ENCODE peak calls at places on chromosomes 6 and 20, in eight cellular contexts. One of them, this sample, is unnamed.

GRCh38 chr6:159806021-159806458 is 6.0 kb downstream of the PNLDC1 start:
- DNase-seq in neural progenitor cell: no peak
- DNase-seq in cardiac muscle cell: peak; percentile 83
- DNase-seq in tibial nerve: no peak
- DNase-seq in keratinocyte: no peak
- DNase-seq in adrenal gland: no peak
- DNase-seq in left ventricle myocardium inferior: no peak
- DNase-seq in SJCRH30: peak; percentile 32
- DNase-seq in this sample: no peak

GRCh38 chr6:162770136-162770535 is 42.4 kb downstream of the PACRG start:
- DNase-seq in tibial nerve: no peak
- DNase-seq in adrenal gland: no peak
- DNase-seq in keratinocyte: no peak
- DNase-seq in neural progenitor cell: no peak
- DNase-seq in SJCRH30: no peak
- DNase-seq in cardiac muscle cell: no peak
- DNase-seq in left ventricle myocardium inferior: no peak
- DNase-seq in this sample: no peak

GRCh38 chr6:112398686-112399085 is 51.6 kb downstream of the RFPL4B start:
- DNase-seq in neural progenitor cell: no peak
- DNase-seq in left ventricle myocardium inferior: no peak
- DNase-seq in SJCRH30: no peak
- DNase-seq in cardiac muscle cell: no peak
- DNase-seq in keratinocyte: no peak
- DNase-seq in tibial nerve: no peak
- DNase-seq in adrenal gland: no peak
- DNase-seq in this sample: no peak

GRCh38 chr6:104995989-104996617 is 39.2 kb downstream of the LIN28B start:
- DNase-seq in left ventricle myocardium inferior: no peak
- DNase-seq in cardiac muscle cell: peak; percentile 51
- DNase-seq in tibial nerve: no peak
- DNase-seq in keratinocyte: no peak
- DNase-seq in adrenal gland: no peak
- DNase-seq in SJCRH30: peak; percentile 40
- DNase-seq in neural progenitor cell: no peak
- DNase-seq in this sample: no peak

GRCh38 chr20:51732454-51732791 is 35.8 kb downstream of the ATP9A start:
- DNase-seq in tibial nerve: no peak
- DNase-seq in adrenal gland: no peak
- DNase-seq in keratinocyte: no peak
- DNase-seq in neural progenitor cell: no peak
- DNase-seq in cardiac muscle cell: peak; percentile 62
- DNase-seq in left ventricle myocardium inferior: no peak
- DNase-seq in SJCRH30: no peak
- DNase-seq in this sample: no peak

GRCh38 chr6:1821188-1822183 is 211.8 kb downstream of the FOXC1 start:
- DNase-seq in adrenal gland: no peak
- DNase-seq in left ventricle myocardium inferior: no peak
- DNase-seq in neural progenitor cell: no peak
- DNase-seq in cardiac muscle cell: peak; percentile 42
- DNase-seq in keratinocyte: no peak
- DNase-seq in tibial nerve: no peak
- DNase-seq in SJCRH30: peak; percentile 65
- DNase-seq in this sample: no peak

GRCh38 chr6:20096506-20096905 is 115.8 kb downstream of the MBOAT1 start:
- DNase-seq in SJCRH30: no peak
- DNase-seq in adrenal gland: no peak
- DNase-seq in tibial nerve: no peak
- DNase-seq in neural progenitor cell: no peak
- DNase-seq in cardiac muscle cell: no peak
- DNase-seq in left ventricle myocardium inferior: no peak
- DNase-seq in keratinocyte: no peak
- DNase-seq in this sample: no peak

GRCh38 chr6:134317471-134318131 is at the start of gene SGK1:
- DNase-seq in neural progenitor cell: peak; percentile 56
- DNase-seq in tibial nerve: no peak
- DNase-seq in left ventricle myocardium inferior: no peak
- DNase-seq in SJCRH30: no peak
- DNase-seq in keratinocyte: no peak
- DNase-seq in adrenal gland: peak; percentile 51
- DNase-seq in cardiac muscle cell: peak; percentile 76
- DNase-seq in this sample: no peak

GRCh38 chr20:51462566-51463276 is 79.8 kb downstream of the NFATC2 start:
- DNase-seq in left ventricle myocardium inferior: peak; percentile 86
- DNase-seq in cardiac muscle cell: peak; percentile 83
- DNase-seq in neural progenitor cell: no peak
- DNase-seq in keratinocyte: no peak
- DNase-seq in tibial nerve: peak; percentile 72
- DNase-seq in SJCRH30: no peak
- DNase-seq in adrenal gland: peak; percentile 96
- DNase-seq in this sample: no peak

GRCh38 chr6:89830385-89830809 is 717 bp downstream of the CASP8AP2 start:
- DNase-seq in cardiac muscle cell: no peak
- DNase-seq in tibial nerve: no peak
- DNase-seq in adrenal gland: no peak
- DNase-seq in neural progenitor cell: peak; percentile 20
- DNase-seq in keratinocyte: no peak
- DNase-seq in left ventricle myocardium inferior: no peak
- DNase-seq in SJCRH30: peak; percentile 36
- DNase-seq in this sample: no peak

GRCh38 chr20:62972270-62973032 is 19.9 kb downstream of the SLC17A9 start:
- DNase-seq in SJCRH30: peak; percentile 96
- DNase-seq in keratinocyte: peak; percentile 19
- DNase-seq in left ventricle myocardium inferior: peak; percentile 84
- DNase-seq in neural progenitor cell: peak; percentile 93
- DNase-seq in tibial nerve: peak; percentile 80
- DNase-seq in cardiac muscle cell: peak; percentile 86
- DNase-seq in adrenal gland: peak; percentile 90
- DNase-seq in this sample: no peak

GRCh38 chr20:51136326-51136725 is 113.4 kb upstream of the KCNG1 start:
- DNase-seq in cardiac muscle cell: no peak
- DNase-seq in tibial nerve: no peak
- DNase-seq in keratinocyte: no peak
- DNase-seq in neural progenitor cell: no peak
- DNase-seq in left ventricle myocardium inferior: no peak
- DNase-seq in adrenal gland: no peak
- DNase-seq in SJCRH30: no peak
- DNase-seq in this sample: peak; percentile 28

GRCh38 chr6:108562503-108562993 is 1.8 kb downstream of the FOXO3 start:
- DNase-seq in left ventricle myocardium inferior: peak; percentile 64
- DNase-seq in adrenal gland: peak; percentile 35
- DNase-seq in tibial nerve: peak; percentile 68
- DNase-seq in cardiac muscle cell: peak; percentile 80
- DNase-seq in neural progenitor cell: peak; percentile 81
- DNase-seq in keratinocyte: peak; percentile 66
- DNase-seq in SJCRH30: peak; percentile 90
- DNase-seq in this sample: peak; percentile 94

GRCh38 chr20:21265457-21266190 is 37.5 kb upstream of the XRN2 start:
- DNase-seq in cardiac muscle cell: no peak
- DNase-seq in left ventricle myocardium inferior: no peak
- DNase-seq in keratinocyte: no peak
- DNase-seq in tibial nerve: no peak
- DNase-seq in SJCRH30: peak; percentile 59
- DNase-seq in adrenal gland: no peak
- DNase-seq in neural progenitor cell: no peak
- DNase-seq in this sample: no peak

GRCh38 chr6:15870354-15871043 is 207.7 kb upstream of the DTNBP1 start:
- DNase-seq in SJCRH30: no peak
- DNase-seq in tibial nerve: no peak
- DNase-seq in adrenal gland: no peak
- DNase-seq in cardiac muscle cell: peak; percentile 65
- DNase-seq in left ventricle myocardium inferior: no peak
- DNase-seq in neural progenitor cell: no peak
- DNase-seq in keratinocyte: no peak
- DNase-seq in this sample: no peak

GRCh38 chr6:112214749-112215269 is 39.6 kb downstream of the LAMA4 start:
- DNase-seq in SJCRH30: peak; percentile 90
- DNase-seq in adrenal gland: no peak
- DNase-seq in left ventricle myocardium inferior: no peak
- DNase-seq in keratinocyte: no peak
- DNase-seq in neural progenitor cell: no peak
- DNase-seq in tibial nerve: no peak
- DNase-seq in cardiac muscle cell: peak; percentile 51
- DNase-seq in this sample: no peak

GRCh38 chr6:155186052-155186658 is 77.7 kb upstream of the CLDN20 start:
- DNase-seq in keratinocyte: no peak
- DNase-seq in cardiac muscle cell: no peak
- DNase-seq in neural progenitor cell: no peak
- DNase-seq in left ventricle myocardium inferior: no peak
- DNase-seq in adrenal gland: no peak
- DNase-seq in SJCRH30: no peak
- DNase-seq in tibial nerve: no peak
- DNase-seq in this sample: no peak

GRCh38 chr6:151088599-151088935 is 151.2 kb upstream of the AKAP12 start:
- DNase-seq in SJCRH30: no peak
- DNase-seq in keratinocyte: no peak
- DNase-seq in adrenal gland: no peak
- DNase-seq in neural progenitor cell: no peak
- DNase-seq in left ventricle myocardium inferior: no peak
- DNase-seq in tibial nerve: no peak
- DNase-seq in cardiac muscle cell: no peak
- DNase-seq in this sample: peak; percentile 9
- H3K4me1 ChIP-seq in SJCRH30: no peaks in the 10 kb centered on the region
- H3K4me1 ChIP-seq in keratinocyte: no peaks in the 10 kb centered on the region
- H3K4me1 ChIP-seq in adrenal gland: no peaks in the 10 kb centered on the region
- H3K4me1 ChIP-seq in neural progenitor cell: peaks cover 15% of the 10 kb centered on the region
- H3K4me1 ChIP-seq in left ventricle myocardium inferior: peaks cover 17% of the 10 kb centered on the region
- H3K4me1 ChIP-seq in tibial nerve: no peaks in the 10 kb centered on the region
- H3K4me1 ChIP-seq in cardiac muscle cell: peaks cover 33% of the 10 kb centered on the region
- H3K4me1 ChIP-seq in this sample: no peaks in the 10 kb centered on the region

DNA sequence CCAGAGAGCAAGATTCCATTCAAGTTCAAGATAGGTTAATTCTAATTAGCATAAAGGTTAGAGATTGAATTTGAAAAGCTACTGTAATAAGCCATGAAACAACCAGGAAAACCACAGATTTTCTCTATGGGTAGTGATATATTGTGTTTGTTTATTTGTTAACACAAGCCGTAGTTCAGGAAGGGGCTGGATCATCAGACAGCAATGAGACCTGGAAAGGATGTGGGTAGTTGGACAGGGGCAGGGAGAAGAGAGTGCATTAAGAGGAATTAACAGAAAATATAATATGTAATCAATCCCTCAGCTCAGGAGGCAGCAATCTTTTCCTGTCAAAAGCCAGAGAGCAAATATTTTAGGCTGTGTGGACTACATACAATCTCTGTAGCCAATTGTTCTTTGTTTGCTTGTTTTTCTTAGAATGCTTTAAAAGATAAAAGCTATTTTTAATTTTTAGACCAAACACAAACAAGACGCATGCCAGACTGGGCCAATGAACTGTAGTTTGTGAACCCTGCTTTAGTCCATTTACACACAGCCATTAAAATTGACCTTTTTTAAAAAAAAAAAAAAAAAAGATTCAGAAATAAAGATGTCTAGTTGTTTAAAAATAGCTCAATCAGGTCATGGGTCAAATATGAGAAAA is 398.7 kb upstream of the MARCKS start:
- DNase-seq in adrenal gland: no peak
- DNase-seq in SJCRH30: peak; percentile 69
- DNase-seq in tibial nerve: no peak
- DNase-seq in neural progenitor cell: no peak
- DNase-seq in left ventricle myocardium inferior: no peak
- DNase-seq in cardiac muscle cell: peak; percentile 41
- DNase-seq in keratinocyte: no peak
- DNase-seq in this sample: no peak
- H3K27ac ChIP-seq in adrenal gland: no peak overlapping the region
- H3K27ac ChIP-seq in SJCRH30: no peak overlapping the region
- H3K27ac ChIP-seq in tibial nerve: no peak overlapping the region
- H3K27ac ChIP-seq in neural progenitor cell: no peak overlapping the region
- H3K27ac ChIP-seq in left ventricle myocardium inferior: no peak overlapping the region
- H3K27ac ChIP-seq in cardiac muscle cell: no peak overlapping the region
- H3K27ac ChIP-seq in keratinocyte: no peak overlapping the region
- H3K27ac ChIP-seq in this sample: no peak overlapping the region

GRCh38 chr6:11243861-11244260 is 11.4 kb upstream of the NEDD9 start:
- DNase-seq in adrenal gland: no peak
- DNase-seq in cardiac muscle cell: no peak
- DNase-seq in SJCRH30: no peak
- DNase-seq in tibial nerve: no peak
- DNase-seq in neural progenitor cell: no peak
- DNase-seq in keratinocyte: no peak
- DNase-seq in left ventricle myocardium inferior: no peak
- DNase-seq in this sample: no peak

GRCh38 chr6:11242709-11243108 is 10.2 kb upstream of the NEDD9 start:
- DNase-seq in neural progenitor cell: no peak
- DNase-seq in tibial nerve: no peak
- DNase-seq in left ventricle myocardium inferior: no peak
- DNase-seq in adrenal gland: no peak
- DNase-seq in keratinocyte: no peak
- DNase-seq in SJCRH30: no peak
- DNase-seq in cardiac muscle cell: peak; percentile 33
- DNase-seq in this sample: no peak

GRCh38 chr6:11244387-11245126 is 12.1 kb upstream of the NEDD9 start:
- DNase-seq in SJCRH30: no peak
- DNase-seq in neural progenitor cell: no peak
- DNase-seq in keratinocyte: no peak
- DNase-seq in adrenal gland: no peak
- DNase-seq in tibial nerve: no peak
- DNase-seq in cardiac muscle cell: no peak
- DNase-seq in left ventricle myocardium inferior: no peak
- DNase-seq in this sample: no peak

GRCh38 chr6:11246722-11247121 is 14.3 kb upstream of the NEDD9 start:
- DNase-seq in tibial nerve: no peak
- DNase-seq in neural progenitor cell: no peak
- DNase-seq in left ventricle myocardium inferior: no peak
- DNase-seq in SJCRH30: no peak
- DNase-seq in keratinocyte: no peak
- DNase-seq in adrenal gland: no peak
- DNase-seq in cardiac muscle cell: no peak
- DNase-seq in this sample: no peak

DNA sequence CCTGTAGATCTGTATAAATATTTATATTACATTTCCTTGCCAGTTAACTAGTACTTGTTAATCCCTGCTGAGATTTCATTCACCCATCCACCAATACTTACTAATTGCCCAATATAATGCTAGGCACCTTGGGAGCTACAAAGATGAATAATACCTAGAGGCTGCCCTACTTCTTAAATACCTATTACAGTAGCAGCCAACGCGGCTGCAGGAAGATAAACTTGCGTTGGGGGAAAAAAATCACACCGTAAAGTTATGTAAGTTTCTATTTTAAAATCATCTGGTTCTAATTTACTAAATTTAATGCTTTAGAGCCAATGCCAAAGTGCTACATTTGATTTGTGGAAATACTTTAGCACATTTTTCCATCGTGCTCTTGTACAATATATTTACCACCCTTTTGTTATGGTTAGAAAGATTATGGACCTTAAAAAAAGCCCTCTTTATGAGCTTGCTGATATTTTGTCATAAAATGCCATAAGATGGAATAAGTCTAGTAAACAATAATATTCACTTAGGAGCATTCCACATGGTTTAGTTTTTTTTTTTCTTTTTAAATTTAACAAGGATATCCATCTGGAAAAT is 13.0 kb upstream of the NEDD9 start:
- DNase-seq in SJCRH30: no peak
- DNase-seq in keratinocyte: no peak
- DNase-seq in cardiac muscle cell: no peak
- DNase-seq in neural progenitor cell: no peak
- DNase-seq in left ventricle myocardium inferior: no peak
- DNase-seq in tibial nerve: no peak
- DNase-seq in adrenal gland: no peak
- DNase-seq in this sample: no peak
- H3K4me3 ChIP-seq in SJCRH30: no peak overlapping the region
- H3K4me3 ChIP-seq in keratinocyte: no peak overlapping the region
- H3K4me3 ChIP-seq in cardiac muscle cell: no peak overlapping the region
- H3K4me3 ChIP-seq in neural progenitor cell: no peak overlapping the region
- H3K4me3 ChIP-seq in left ventricle myocardium inferior: no peak overlapping the region
- H3K4me3 ChIP-seq in tibial nerve: no peak overlapping the region
- H3K4me3 ChIP-seq in adrenal gland: no peak overlapping the region
- H3K4me3 ChIP-seq in this sample: no peak overlapping the region

GRCh38 chr6:33729059-33729458 is 17.6 kb upstream of the UQCC2 start:
- DNase-seq in SJCRH30: no peak
- DNase-seq in cardiac muscle cell: no peak
- DNase-seq in adrenal gland: no peak
- DNase-seq in neural progenitor cell: no peak
- DNase-seq in keratinocyte: no peak
- DNase-seq in left ventricle myocardium inferior: no peak
- DNase-seq in tibial nerve: no peak
- DNase-seq in this sample: no peak
- H3K4me1 ChIP-seq in SJCRH30: no peaks in the 10 kb centered on the region
- H3K4me1 ChIP-seq in cardiac muscle cell: peaks cover 10% of the 10 kb centered on the region
- H3K4me1 ChIP-seq in adrenal gland: no peaks in the 10 kb centered on the region
- H3K4me1 ChIP-seq in neural progenitor cell: peaks cover 4% of the 10 kb centered on the region
- H3K4me1 ChIP-seq in keratinocyte: peaks cover 5% of the 10 kb centered on the region
- H3K4me1 ChIP-seq in left ventricle myocardium inferior: peaks cover 85% of the 10 kb centered on the region
- H3K4me1 ChIP-seq in tibial nerve: no peaks in the 10 kb centered on the region
- H3K4me1 ChIP-seq in this sample: no peaks in the 10 kb centered on the region

This sample was measured in vagina.